ENCODE peak calls at places on chromosomes 16 and 17, in five cellular contexts. E is HepG2, H is IMR-90, N is H1, C is K562. M is an unnamed sample.

GRCh38 chr16:80403871-80404270 is 136.9 kb upstream of the DYNLRB2 start:
- DNase-seq in E (no peak), N (no peak), H (no peak), C (no peak), M (no peak)

GRCh38 chr17:82520041-82520910 is 744 bp downstream of the FOXK2 start:
- DNase-seq in N (no peak), H (no peak), E (no peak), C (no peak), M (no peak)

GRCh38 chr16:55418586-55418985 is 60.4 kb upstream of the MMP2 start:
- DNase-seq in H (peak), C (no peak), E (no peak), N (no peak), M (no peak)

GRCh38 chr17:78790552-78790951 is 8.5 kb upstream of the CYTH1 start:
- DNase-seq in N (no peak), C (no peak), E (no peak), H (no peak), M (no peak)

GRCh38 chr16:58339452-58339938 is 44.7 kb upstream of the PRSS54 start:
- DNase-seq in E (peak), H (no peak), C (no peak), N (no peak), M (peak)

GRCh38 chr17:62995377-62995885 is 29.4 kb downstream of the TANC2 start:
- DNase-seq in N (no peak), H (peak), C (peak), E (peak), M (peak)

GRCh38 chr16:78161023-78161729 is 61.7 kb downstream of the WWOX start:
- DNase-seq in H (no peak), C (no peak), E (no peak), N (no peak), M (no peak)

GRCh38 chr16:80931985-80932720 is 74.5 kb downstream of the CMC2 start:
- DNase-seq in H (peak), E (peak), C (no peak), N (peak), M (peak)

GRCh38 chr16:66361604-66362135 is 4.8 kb upstream of the CDH5 start:
- DNase-seq in H (no peak), E (no peak), N (no peak), C (no peak), M (no peak)

GRCh38 chr17:27878776-27879562 is 14.2 kb downstream of the LYRM9 start:
- DNase-seq in C (no peak), E (no peak), N (no peak), H (no peak), M (no peak)

GRCh38 chr17:29959658-29960337 is 18.4 kb downstream of the EFCAB5 start:
- DNase-seq in E (no peak), C (no peak), H (peak), N (no peak), M (peak)

GRCh38 chr16:9072806-9073341 is 18.6 kb upstream of the HAPSTR1 start:
- DNase-seq in E (no peak), C (no peak), N (no peak), H (peak), M (no peak)

GRCh38 chr17:332558-333322 is 19.9 kb downstream of the RPH3AL start:
- DNase-seq in N (no peak), E (no peak), C (no peak), H (peak), M (no peak)

GRCh38 chr16:4388275-4389021 is 16.8 kb downstream of the VASN start:
- DNase-seq in E (no peak), C (no peak), N (no peak), H (no peak), M (no peak)

GRCh38 chr16:84103678-84104077 is 13.1 kb downstream of the MBTPS1 start:
- DNase-seq in N (no peak), H (no peak), E (no peak), C (no peak), M (no peak)

GRCh38 chr16:29864205-29864604 is 1.2 kb upstream of the CDIPT start:
- DNase-seq in N (no peak), C (no peak), H (no peak), E (no peak), M (no peak)

GRCh38 chr17:57213180-57213825 is 43.0 kb upstream of the MSI2 start:
- DNase-seq in E (no peak), H (no peak), N (no peak), C (no peak), M (no peak)

GRCh38 chr16:81575307-81575706 is 130.7 kb downstream of the CMIP start:
- DNase-seq in N (no peak), E (peak), C (no peak), H (no peak), M (no peak)

GRCh38 chr17:11039342-11039741 is 201.5 kb upstream of the PIRT start:
- DNase-seq in C (no peak), H (no peak), E (no peak), N (no peak), M (no peak)

GRCh38 chr17:78697122-78697845 is 84.8 kb downstream of the CYTH1 start:
- DNase-seq in E (no peak), N (no peak), H (peak), C (no peak), M (no peak)

GRCh38 chr17:17516941-17517720 is 20.9 kb upstream of the RASD1 start:
- DNase-seq in E (no peak), N (no peak), C (no peak), H (no peak), M (no peak)

GRCh38 chr16:51152691-51153261 is 1.7 kb upstream of the SALL1 start:
- DNase-seq in H (peak), C (no peak), N (no peak), E (no peak), M (no peak)

GRCh38 chr16:24729967-24730815 is 740 bp downstream of the TNRC6A start:
- DNase-seq in C (peak), E (no peak), N (no peak), H (peak), M (peak)

GRCh38 chr17:80929449-80929848 is 62.2 kb upstream of the CHMP6 start:
- DNase-seq in E (no peak), H (no peak), N (no peak), C (no peak), M (no peak)

GRCh38 chr17:65749479-65749878 is 188.0 kb upstream of the AXIN2 start:
- DNase-seq in C (no peak), N (no peak), E (peak), H (peak), M (peak)

GRCh38 chr16:4525634-4526277 is 12.8 kb downstream of the CDIP1 start:
- DNase-seq in C (no peak), E (no peak), N (no peak), H (no peak), M (no peak)

GRCh38 chr17:5499790-5500189 is 13.4 kb downstream of the MIS12 start:
- DNase-seq in N (no peak), C (no peak), H (no peak), E (no peak), M (no peak)

GRCh38 chr16:26765087-26765486 is 301.6 kb upstream of the C16orf82 start:
- DNase-seq in E (peak), H (no peak), C (peak), N (no peak), M (peak)

GRCh38 chr16:75433732-75434413 is 570 bp upstream of the CFDP1 start:
- DNase-seq in H (peak), C (peak), E (peak), N (peak), M (peak)

GRCh38 chr17:37461668-37462067 is 28.0 kb upstream of the DUSP14 start:
- DNase-seq in H (peak), C (no peak), N (no peak), E (no peak), M (no peak)

GRCh38 chr17:36204724-36205500 is 6.0 kb upstream of the CCL4L2 start:
- DNase-seq in C (no peak), E (no peak), N (no peak), H (no peak), M (no peak)

GRCh38 chr17:54451051-54451450 is 449.6 kb upstream of the TOM1L1 start:
- DNase-seq in H (no peak), C (no peak), E (no peak), N (no peak), M (no peak)

GRCh38 chr17:76032073-76032779 is 5.1 kb upstream of the EVPL start:
- DNase-seq in H (no peak), E (peak), C (no peak), N (no peak), M (no peak)

GRCh38 chr16:51326131-51326856 is 175.2 kb upstream of the SALL1 start:
- DNase-seq in C (peak), H (peak), E (no peak), N (no peak), M (no peak)

GRCh38 chr16:77469639-77470038 is 34.8 kb upstream of the ADAMTS18 start:
- DNase-seq in H (no peak), E (no peak), N (no peak), C (no peak), M (no peak)

DNA sequence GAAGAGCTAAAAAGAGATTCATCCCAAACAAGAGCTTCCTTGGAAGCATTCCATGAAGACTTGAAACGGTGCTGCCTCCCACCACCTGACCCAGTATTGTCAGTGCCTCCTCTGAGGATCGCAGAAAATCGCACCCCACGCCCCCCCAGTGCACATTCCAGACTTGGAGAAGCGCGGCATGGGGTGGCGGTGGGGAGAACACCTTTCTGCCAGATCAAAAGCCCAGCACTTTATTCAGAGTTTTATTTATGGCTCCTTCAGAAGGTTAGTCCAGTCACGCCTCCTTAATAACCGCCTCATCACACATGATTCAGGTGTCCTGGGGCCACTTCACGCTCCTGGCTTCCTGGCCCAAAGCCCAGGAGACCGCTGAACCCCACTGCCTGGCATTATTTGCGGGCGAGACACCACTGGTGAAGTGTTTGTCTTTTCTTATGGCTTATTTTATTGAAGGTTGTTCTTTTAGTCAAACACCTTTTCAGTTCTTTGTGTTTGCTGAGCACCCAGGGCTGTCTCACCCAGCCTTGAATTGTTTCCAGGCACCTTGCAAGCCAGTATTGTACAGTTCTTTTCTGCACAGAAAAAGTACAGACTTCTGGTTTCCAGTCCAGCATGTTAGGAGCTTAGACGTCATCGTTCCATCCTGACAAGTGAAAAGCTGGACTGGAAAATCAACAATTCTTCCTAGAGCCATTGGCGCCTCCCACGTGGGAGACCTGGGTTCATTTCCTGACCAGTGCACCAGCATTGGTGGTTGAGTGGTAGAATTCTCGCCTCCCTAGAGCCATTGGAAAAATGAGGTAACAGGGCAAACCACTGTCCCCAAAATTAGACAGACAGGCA is 79.6 kb upstream of the CACNG5 start:
- DNase-seq in N (no peak), E (no peak), C (no peak), H (no peak), M (no peak)
- TF ChIP-seq MAFK in N (no peak), E (no peak), C (no peak), H (no peak), M (no peak)

GRCh38 chr16:46586011-46586577 is 35.1 kb downstream of the SHCBP1 start:
- DNase-seq in E (no peak), N (no peak), C (no peak), H (no peak), M (no peak)

DNA sequence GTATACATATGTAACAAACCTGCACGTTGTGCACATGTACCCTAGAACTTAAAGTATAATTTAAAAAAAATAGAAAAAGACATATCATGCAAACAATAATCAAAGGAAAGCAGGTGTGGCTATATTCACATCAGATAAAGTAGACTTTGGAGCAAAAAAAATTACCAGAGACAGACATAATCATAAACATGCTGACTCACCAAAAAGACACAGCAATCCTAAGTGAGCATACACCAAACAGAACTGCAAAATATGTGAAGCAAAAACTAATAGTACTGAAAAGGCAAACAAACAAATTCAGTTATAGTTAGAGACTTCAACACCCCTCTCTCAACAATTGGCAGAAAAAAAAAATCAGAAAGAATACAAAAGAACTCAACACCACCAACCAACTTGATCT is 29.9 kb downstream of the SHCBP1 start:
- DNase-seq in E (no peak), H (no peak), N (no peak), C (no peak), M (no peak)
- TF ChIP-seq MAFK in E (peak), H (peak), N (peak), C (peak), M (peak)

DNA sequence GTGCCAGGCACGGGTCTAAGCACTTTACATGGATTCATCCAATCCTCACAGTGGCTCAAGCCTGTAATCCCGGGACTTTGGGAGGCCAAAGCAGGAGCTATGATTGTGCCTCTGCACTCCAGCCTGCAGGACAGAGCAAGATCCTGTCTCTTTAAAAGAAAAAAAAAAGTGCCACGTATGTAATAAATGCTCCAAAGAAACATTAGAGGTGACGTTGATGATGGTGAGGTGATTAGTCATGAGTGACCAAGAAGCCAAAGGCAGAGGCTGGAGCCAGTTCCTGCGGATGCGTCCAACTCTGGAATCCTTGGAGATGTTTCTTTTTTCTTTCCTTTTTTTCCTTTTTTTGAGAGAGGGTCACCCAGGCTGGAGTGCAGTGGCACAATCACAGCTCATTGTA is 59.4 kb upstream of the SIAH1 start:
- DNase-seq in N (no peak), E (no peak), C (no peak), H (peak), M (peak)
- TF ChIP-seq MAFK in N (no peak), E (peak), C (no peak), H (peak), M (peak)

GRCh38 chr17:13415877-13416416 is 185.8 kb downstream of the HS3ST3A1 start:
- DNase-seq in C (peak), E (peak), H (peak), N (no peak), M (no peak)
- TF ChIP-seq MAFK in C (no peak), E (no peak), H (no peak), N (no peak), M (no peak)

GRCh38 chr17:8629371-8630226 is 926 bp downstream of the MYH10 start:
- DNase-seq in E (no peak), H (no peak), C (peak), N (no peak), M (peak)
- TF ChIP-seq MAFK in E (no peak), H (no peak), C (no peak), N (no peak), M (no peak)

DNA sequence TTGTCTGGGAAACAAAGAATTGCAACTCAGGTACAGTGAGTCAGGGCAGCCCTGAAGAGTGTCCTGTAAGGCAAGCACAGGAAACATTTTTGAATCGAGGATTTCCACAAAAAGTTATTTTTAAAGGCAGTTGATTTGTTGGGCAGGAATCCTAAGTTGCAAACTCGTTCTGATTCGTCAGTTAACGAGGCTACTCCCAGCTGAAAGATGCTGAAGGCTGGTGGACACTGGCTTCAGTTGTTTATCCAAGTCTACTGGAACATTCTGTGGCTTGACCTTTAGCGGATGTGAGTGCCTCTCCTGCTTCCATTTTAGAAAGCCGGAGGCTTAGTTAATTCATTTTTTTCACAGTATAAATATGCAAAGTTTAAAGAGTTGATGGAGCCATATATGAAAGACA is 84.2 kb downstream of the KCNJ12 start:
- DNase-seq in E (no peak), N (no peak), H (peak), C (no peak), M (no peak)
- TF ChIP-seq MAFK in E (no peak), N (no peak), H (no peak), C (no peak), M (no peak)

GRCh38 chr17:74728702-74729075 is 8.4 kb upstream of the RAB37 start:
- DNase-seq in E (no peak), N (no peak), C (no peak), H (no peak), M (no peak)
- TF ChIP-seq MAFK in E (no peak), N (no peak), C (no peak), H (no peak), M (no peak)

GRCh38 chr17:21300601-21301571 is 16.4 kb downstream of the MAP2K3 start:
- DNase-seq in C (no peak), N (no peak), H (no peak), E (no peak), M (no peak)
- TF ChIP-seq MAFK in C (no peak), N (no peak), H (no peak), E (no peak), M (no peak)

DNA sequence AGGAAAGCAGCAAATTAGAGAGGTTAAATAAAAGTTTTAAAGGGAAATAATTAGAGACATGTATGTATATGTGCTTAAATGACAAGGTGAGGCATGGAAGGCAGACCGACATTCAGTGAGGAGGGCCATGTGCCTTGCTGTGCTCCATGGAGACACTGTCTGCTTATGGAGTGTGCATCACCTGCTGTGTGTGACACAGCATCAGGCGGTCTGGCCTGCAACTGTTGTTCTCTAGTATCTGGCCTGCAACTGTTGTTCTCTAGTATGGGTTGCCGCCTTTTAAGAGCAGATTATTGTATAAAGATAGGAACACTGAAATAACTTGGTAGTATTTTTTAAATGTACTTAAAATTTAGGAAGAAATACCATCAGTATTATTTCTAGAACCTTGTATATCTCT is 225.1 kb downstream of the LGALS9B start:
- DNase-seq in N (no peak), C (no peak), H (no peak), E (no peak), M (no peak)
- TF ChIP-seq MAFK in N (no peak), C (no peak), H (no peak), E (no peak), M (no peak)

GRCh38 chr17:39736319-39737165 is 1.2 kb upstream of the GRB7 start:
- DNase-seq in C (peak), E (peak), H (no peak), N (no peak), M (peak)

GRCh38 chr17:39737761-39738567 is at the start of gene GRB7:
- DNase-seq in N (no peak), E (peak), H (no peak), C (peak), M (peak)

GRCh38 chr17:39738568-39738901 is 797 bp downstream of the GRB7 start:
- DNase-seq in E (peak), H (no peak), N (no peak), C (peak), M (peak)

GRCh38 chr17:39735882-39736281 is 1.9 kb upstream of the GRB7 start:
- DNase-seq in C (no peak), H (no peak), E (no peak), N (no peak), M (no peak)

GRCh38 chr17:39737331-39737760 is 392 bp upstream of the GRB7 start:
- DNase-seq in E (peak), C (no peak), H (no peak), N (no peak), M (no peak)
- TF ChIP-seq MAFK in E (no peak), C (no peak), H (no peak), N (no peak), M (no peak)

M was measured in A549.